ENCODE peak calls at places on chromosomes 4 and X, in six cellular contexts. V is stimulated activated naive CD8-positive, alpha-beta T cell treated with anti-CD3 and anti-CD28 coated beads, Interleukin-15, amount 100 ng/mL, for 72 hours; G is NCI-H1048; J is NCI-H1694; B is fibroblast of lung; X is mucosa of gallbladder. E is an unnamed sample.

GRCh38 chr4:130760246-130760645 is 1664.3 kb downstream of the C4orf33 start:
- DNase-seq in V (no peak), G (no peak), J (no peak), B (no peak), X (no peak), E (no peak)

GRCh38 chr4:112348488-112349158 is 51.5 kb downstream of the ALPK1 start:
- DNase-seq in B (peak; percentile 89), J (peak; percentile 77), X (no peak), V (no peak), G (no peak), E (no peak)

GRCh38 chrX:147917700-147918694 is 6.3 kb downstream of the FMR1 start:
- DNase-seq in G (no peak), V (no peak), B (no peak), J (no peak), X (no peak), E (peak; percentile 24)

GRCh38 chrX:48487362-48487785 is 11.4 kb downstream of the FTSJ1 start:
- DNase-seq in V (no peak), X (no peak), J (no peak), G (no peak), B (peak; percentile 90), E (no peak)

GRCh38 chrX:20063153-20063552 is 53.6 kb downstream of the MAP7D2 start:
- DNase-seq in J (no peak), X (no peak), G (no peak), V (no peak), B (no peak), E (no peak)

GRCh38 chrX:14398725-14399124 is 130.6 kb upstream of the GLRA2 start:
- DNase-seq in V (no peak), J (no peak), G (no peak), B (peak; percentile 46), X (peak; percentile 21), E (no peak)

GRCh38 chr4:158098802-158099201 is 74.0 kb downstream of the GASK1B start:
- DNase-seq in V (no peak), X (no peak), B (no peak), G (no peak), J (no peak), E (no peak)

GRCh38 chrX:69060631-69061408 is 104.4 kb downstream of the PJA1 start:
- DNase-seq in V (no peak), B (peak; percentile 58), G (no peak), X (peak; percentile 27), J (no peak), E (no peak)

GRCh38 chr4:2831611-2832308 is 11.9 kb upstream of the ADD1 start:
- DNase-seq in X (no peak), V (no peak), J (no peak), B (no peak), G (no peak), E (peak; percentile 24)

GRCh38 chrX:44871114-44871645 is 1.8 kb upstream of the KDM6A start:
- DNase-seq in V (no peak), J (no peak), X (no peak), B (peak; percentile 17), G (no peak), E (no peak)

GRCh38 chr4:88765729-88766128 is 68.1 kb upstream of the NAP1L5 start:
- DNase-seq in G (no peak), X (peak; percentile 25), V (no peak), B (peak; percentile 80), J (no peak), E (no peak)

GRCh38 chr4:113851816-113852215 is 90.3 kb upstream of the CAMK2D start:
- DNase-seq in J (no peak), V (no peak), X (no peak), B (no peak), G (no peak), E (no peak)

GRCh38 chr4:44446191-44446590 is 2.4 kb downstream of the KCTD8 start:
- DNase-seq in V (no peak), G (no peak), B (peak; percentile 0), J (no peak), X (no peak), E (no peak)

GRCh38 chr4:168784786-168785461 is 225.1 kb downstream of the CBR4 start:
- DNase-seq in X (peak; percentile 44), B (no peak), J (no peak), V (no peak), G (no peak), E (no peak)

GRCh38 chrX:13287816-13288215 is 32.0 kb downstream of the ATXN3L start:
- DNase-seq in G (no peak), J (no peak), B (peak; percentile 54), V (no peak), X (no peak), E (no peak)

GRCh38 chr4:167084326-167084725 is 150.0 kb downstream of the SPOCK3 start:
- DNase-seq in J (no peak), V (no peak), G (no peak), B (no peak), X (no peak), E (no peak)

GRCh38 chrX:96407501-96407900 is 277.1 kb upstream of the DIAPH2 start:
- DNase-seq in V (no peak), J (no peak), X (peak; percentile 59), B (peak; percentile 85), G (no peak), E (no peak)

GRCh38 chr4:37742149-37742548 is 56.0 kb upstream of the RELL1 start:
- DNase-seq in V (no peak), G (no peak), B (no peak), X (no peak), J (no peak), E (no peak)

GRCh38 chr4:96120206-96120605 is 280.3 kb downstream of the PDHA2 start:
- DNase-seq in X (no peak), G (no peak), J (no peak), V (no peak), B (no peak), E (no peak)

GRCh38 chr4:123120473-123120872 is 198.1 kb upstream of the NUDT6 start:
- DNase-seq in V (no peak), B (peak; percentile 64), X (no peak), J (no peak), G (no peak), E (no peak)

GRCh38 chr4:56463711-56464110 is 3.7 kb upstream of the SRP72 start:
- DNase-seq in V (no peak), X (no peak), B (no peak), J (no peak), G (no peak), E (no peak)

GRCh38 chr4:1209821-1210220 is 37.4 kb upstream of the SPON2 start:
- DNase-seq in X (peak; percentile 57), J (no peak), V (no peak), B (peak; percentile 94), G (no peak), E (no peak)

GRCh38 chr4:108058685-108059440 is 69.2 kb downstream of the HADH start:
- DNase-seq in G (no peak), J (no peak), X (no peak), V (no peak), B (peak; percentile 24), E (no peak)

GRCh38 chr4:104352211-104352610 is 142.5 kb downstream of the CXXC4 start:
- DNase-seq in G (no peak), X (no peak), J (no peak), B (no peak), V (no peak), E (no peak)

GRCh38 chrX:40094900-40095587 is 2.7 kb downstream of the BCOR start:
- DNase-seq in J (no peak), G (no peak), V (no peak), X (no peak), B (no peak), E (no peak)

GRCh38 chr4:89427765-89428164 is 120.2 kb upstream of the GPRIN3 start:
- DNase-seq in X (no peak), B (no peak), J (no peak), G (no peak), V (no peak), E (no peak)

GRCh38 chr4:177393236-177393635 is 49.0 kb downstream of the AGA start:
- DNase-seq in V (peak; percentile 21), G (no peak), X (no peak), B (no peak), J (no peak), E (no peak)

GRCh38 chr4:3009422-3009821 is 46.1 kb downstream of the GRK4 start:
- DNase-seq in G (no peak), J (no peak), V (no peak), X (peak; percentile 67), B (peak; percentile 26), E (peak; percentile 56)

GRCh38 chrX:108439961-108440696 is 491 bp downstream of the COL4A5 start:
- DNase-seq in V (no peak), B (no peak), G (no peak), J (no peak), X (no peak), E (no peak)